ENCODE peak calls at places on chromosome 18, in six cellular contexts. One of them, this sample, is unnamed.

GRCh38 chr18:26746284-26747130 is 119.0 kb downstream of the AQP4 start:
- DNase-seq in BE2C: no peak
- DNase-seq in tibial nerve: no peak
- DNase-seq in GM10248: no peak
- DNase-seq in HEK293T: no peak
- DNase-seq in left ventricle myocardium inferior: no peak
- DNase-seq in this sample: no peak

GRCh38 chr18:6626457-6626856 is 103.1 kb upstream of the ARHGAP28 start:
- DNase-seq in BE2C: no peak
- DNase-seq in tibial nerve: no peak
- DNase-seq in GM10248: no peak
- DNase-seq in HEK293T: no peak
- DNase-seq in left ventricle myocardium inferior: no peak
- DNase-seq in this sample: no peak

GRCh38 chr18:43847164-43848091 is 570.1 kb upstream of the SYT4 start:
- DNase-seq in BE2C: no peak
- DNase-seq in tibial nerve: no peak
- DNase-seq in GM10248: no peak
- DNase-seq in HEK293T: no peak
- DNase-seq in left ventricle myocardium inferior: no peak
- DNase-seq in this sample: no peak

GRCh38 chr18:58013241-58014211 is 30.5 kb upstream of the NEDD4L start:
- DNase-seq in BE2C: no peak
- DNase-seq in tibial nerve: no peak
- DNase-seq in GM10248: no peak
- DNase-seq in HEK293T: no peak
- DNase-seq in left ventricle myocardium inferior: no peak
- DNase-seq in this sample: no peak

GRCh38 chr18:22547807-22548561 is 130.3 kb upstream of the CTAGE1 start:
- DNase-seq in BE2C: no peak
- DNase-seq in tibial nerve: no peak
- DNase-seq in GM10248: no peak
- DNase-seq in HEK293T: peak; percentile 39
- DNase-seq in left ventricle myocardium inferior: no peak
- DNase-seq in this sample: no peak

GRCh38 chr18:51028201-51028805 is 1.7 kb upstream of the SMAD4 start:
- DNase-seq in BE2C: no peak
- DNase-seq in tibial nerve: no peak
- DNase-seq in GM10248: peak; percentile 20
- DNase-seq in HEK293T: no peak
- DNase-seq in left ventricle myocardium inferior: no peak
- DNase-seq in this sample: no peak

GRCh38 chr18:76524900-76525698 is 30.1 kb upstream of the ZNF516 start:
- DNase-seq in BE2C: no peak
- DNase-seq in tibial nerve: peak; percentile 42
- DNase-seq in GM10248: no peak
- DNase-seq in HEK293T: peak; percentile 53
- DNase-seq in left ventricle myocardium inferior: no peak
- DNase-seq in this sample: no peak

GRCh38 chr18:3262234-3263171 is 570 bp downstream of the MYL12B start:
- DNase-seq in BE2C: no peak
- DNase-seq in tibial nerve: no peak
- DNase-seq in GM10248: no peak
- DNase-seq in HEK293T: no peak
- DNase-seq in left ventricle myocardium inferior: no peak
- DNase-seq in this sample: no peak

GRCh38 chr18:51361130-51361860 is 163.8 kb upstream of the MEX3C start:
- DNase-seq in BE2C: no peak
- DNase-seq in tibial nerve: no peak
- DNase-seq in GM10248: no peak
- DNase-seq in HEK293T: no peak
- DNase-seq in left ventricle myocardium inferior: no peak
- DNase-seq in this sample: no peak

GRCh38 chr18:46950064-46950656 is 32.8 kb downstream of the KATNAL2 start:
- DNase-seq in BE2C: no peak
- DNase-seq in tibial nerve: no peak
- DNase-seq in GM10248: peak; percentile 51
- DNase-seq in HEK293T: peak; percentile 22
- DNase-seq in left ventricle myocardium inferior: no peak
- DNase-seq in this sample: no peak

GRCh38 chr18:51988277-51988676 is 351.7 kb upstream of the DCC start:
- DNase-seq in BE2C: no peak
- DNase-seq in tibial nerve: no peak
- DNase-seq in GM10248: no peak
- DNase-seq in HEK293T: no peak
- DNase-seq in left ventricle myocardium inferior: no peak
- DNase-seq in this sample: no peak

GRCh38 chr18:79438581-79438980 is 42.9 kb downstream of the NFATC1 start:
- DNase-seq in BE2C: no peak
- DNase-seq in tibial nerve: no peak
- DNase-seq in GM10248: no peak
- DNase-seq in HEK293T: no peak
- DNase-seq in left ventricle myocardium inferior: no peak
- DNase-seq in this sample: no peak

This sample was measured in prostate gland.